ENCODE peak calls at places on chromosomes 16 and 17, in eight cellular contexts. T is RWPE1, P is NCI-H345, K is testis, S is NCI-H1105, E is amniotic stem cell, N is progenitor cell of endocrine pancreas, G is H7. M is an unnamed sample.

GRCh38 chr16:85835956-85836705 is 36.6 kb downstream of the COX4I1 start:
- DNase-seq in P (no peak), T (no peak), N (no peak), S (no peak), G (no peak), K (no peak), E (no peak), M (no peak)

GRCh38 chr17:45170976-45171337 is 9.3 kb downstream of the HEXIM2 start:
- DNase-seq in P (no peak), E (no peak), N (no peak), K (no peak), S (no peak), T (peak; percentile 92), G (peak; percentile 66), M (no peak)

GRCh38 chr17:12406623-12407228 is 259.0 kb upstream of the MYOCD start:
- DNase-seq in P (no peak), K (no peak), S (no peak), G (no peak), E (no peak), T (no peak), N (no peak), M (no peak)

GRCh38 chr17:45043268-45043681 is 8.2 kb downstream of the DCAKD start:
- DNase-seq in T (no peak), S (no peak), N (no peak), G (no peak), E (no peak), K (peak; percentile 61), P (no peak), M (no peak)

GRCh38 chr17:51559778-51560177 is 299.4 kb downstream of the UTP18 start:
- DNase-seq in K (no peak), N (no peak), E (no peak), G (no peak), P (no peak), S (no peak), T (no peak), M (no peak)

GRCh38 chr17:35898283-35899070 is 18.3 kb upstream of the CCL5 start:
- DNase-seq in K (peak; percentile 40), P (peak; percentile 55), T (no peak), N (no peak), E (no peak), G (no peak), S (peak; percentile 10), M (no peak)

GRCh38 chr16:85284138-85284897 is 172.0 kb upstream of the CIBAR2 start:
- DNase-seq in G (peak; percentile 80), E (no peak), T (no peak), S (peak; percentile 42), K (no peak), P (peak; percentile 64), N (no peak), M (no peak)

GRCh38 chr17:59893617-59894100 is 738 bp downstream of the RPS6KB1 start:
- DNase-seq in T (peak; percentile 23), P (no peak), S (no peak), E (peak; percentile 4), K (peak; percentile 52), G (peak; percentile 62), N (no peak), M (no peak)

GRCh38 chr17:7740481-7741001 is 23.0 kb downstream of the DNAH2 start:
- DNase-seq in T (no peak), P (peak; percentile 46), S (peak; percentile 75), E (no peak), N (no peak), K (peak; percentile 17), G (no peak), M (no peak)

GRCh38 chr16:75789237-75789636 is 62.9 kb upstream of the CPHXL start:
- DNase-seq in G (peak; percentile 58), T (peak; percentile 64), K (no peak), P (peak; percentile 25), E (peak; percentile 15), N (no peak), S (peak; percentile 2), M (peak; percentile 29)

GRCh38 chr17:8718001-8718563 is 26.6 kb downstream of the CCDC42 start:
- DNase-seq in S (no peak), N (no peak), T (no peak), K (no peak), E (no peak), G (no peak), P (no peak), M (no peak)

GRCh38 chr16:4799171-4799855 is 3.1 kb downstream of the ROGDI start:
- DNase-seq in T (no peak), N (no peak), E (no peak), P (no peak), G (no peak), S (no peak), K (no peak), M (no peak)

GRCh38 chr17:72056727-72057290 is 64.0 kb upstream of the SOX9 start:
- DNase-seq in E (no peak), S (no peak), G (no peak), K (no peak), P (no peak), N (no peak), T (no peak), M (no peak)

GRCh38 chr16:81494888-81495287 is 50.3 kb downstream of the CMIP start:
- DNase-seq in N (no peak), K (no peak), P (no peak), G (no peak), T (no peak), S (no peak), E (no peak), M (no peak)

GRCh38 chr17:28685366-28685765 is 23.4 kb downstream of the SUPT6H start:
- DNase-seq in G (no peak), T (no peak), P (no peak), S (no peak), K (no peak), E (no peak), N (no peak), M (no peak)

GRCh38 chr16:11964761-11965539 is at the start of gene TNFRSF17:
- DNase-seq in P (no peak), E (no peak), S (no peak), T (no peak), N (no peak), K (peak; percentile 71), G (no peak), M (no peak)

GRCh38 chr16:86270696-86271095 is 239.6 kb upstream of the FOXF1 start:
- DNase-seq in K (no peak), S (no peak), T (no peak), G (no peak), N (no peak), E (no peak), P (no peak), M (no peak)

GRCh38 chr16:70575376-70575775 is 51.8 kb downstream of the SF3B3 start:
- DNase-seq in P (no peak), T (no peak), N (no peak), S (no peak), G (no peak), K (peak; percentile 8), E (no peak), M (no peak)

GRCh38 chr16:27112093-27112811 is 45.5 kb downstream of the C16orf82 start:
- DNase-seq in P (no peak), G (no peak), E (no peak), S (no peak), N (no peak), K (no peak), T (no peak), M (no peak)

GRCh38 chr16:13992322-13992721 is 72.4 kb downstream of the ERCC4 start:
- DNase-seq in G (no peak), T (no peak), E (no peak), N (no peak), P (no peak), K (no peak), S (no peak), M (no peak)

GRCh38 chr17:1260762-1261161 is 9.5 kb upstream of the BHLHA9 start:
- DNase-seq in S (no peak), K (no peak), N (no peak), E (no peak), G (no peak), P (no peak), T (no peak), M (no peak)

GRCh38 chr17:45440161-45440859 is 7.6 kb upstream of the ARHGAP27 start:
- DNase-seq in P (peak; percentile 24), K (no peak), T (peak; percentile 57), E (no peak), S (peak; percentile 3), G (peak; percentile 80), N (no peak), M (peak; percentile 62)

GRCh38 chr16:86294535-86294934 is 215.8 kb upstream of the FOXF1 start:
- DNase-seq in P (no peak), E (no peak), S (no peak), T (no peak), N (no peak), G (no peak), K (no peak), M (no peak)

GRCh38 chr17:76626442-76626841 is 17.1 kb downstream of the ST6GALNAC1 start:
- DNase-seq in T (peak; percentile 46), P (no peak), E (no peak), G (no peak), S (no peak), N (no peak), K (no peak), M (no peak)

GRCh38 chr16:86584071-86584685 is 5.8 kb downstream of the FOXL1 start:
- DNase-seq in G (no peak), E (no peak), K (no peak), P (no peak), N (no peak), S (no peak), T (no peak), M (no peak)

GRCh38 chr16:4059969-4060368 is 56.3 kb downstream of the ADCY9 start:
- DNase-seq in T (no peak), E (no peak), P (no peak), N (no peak), K (no peak), G (no peak), S (no peak), M (no peak)

GRCh38 chr16:67164599-67165061 is at the start of gene HSF4:
- DNase-seq in E (no peak), T (peak; percentile 44), G (peak; percentile 90), N (no peak), S (no peak), K (peak; percentile 64), P (no peak), M (no peak)

GRCh38 chr17:80724723-80725388 is 180.2 kb downstream of the RPTOR start:
- DNase-seq in S (no peak), K (no peak), N (no peak), T (peak; percentile 67), E (peak; percentile 7), G (no peak), P (no peak), M (no peak)

GRCh38 chr16:23567602-23568001 is 10.1 kb downstream of the UBFD1 start:
- DNase-seq in N (no peak), P (no peak), E (no peak), T (no peak), G (no peak), S (no peak), K (no peak), M (no peak)

GRCh38 chr16:83903739-83904138 is 4.8 kb downstream of the MLYCD start:
- DNase-seq in K (peak; percentile 76), T (no peak), E (no peak), S (no peak), N (no peak), G (no peak), P (no peak), M (no peak)

GRCh38 chr16:17828012-17828411 is 357.3 kb upstream of the XYLT1 start:
- DNase-seq in E (no peak), S (no peak), K (no peak), T (peak; percentile 4), G (no peak), N (no peak), P (no peak), M (no peak)

GRCh38 chr17:76138896-76139248 is 2.2 kb downstream of the FOXJ1 start:
- DNase-seq in G (peak; percentile 57), P (no peak), N (no peak), T (no peak), K (no peak), S (no peak), E (no peak), M (no peak)

GRCh38 chr17:81040791-81041337 is 5.9 kb downstream of the BAIAP2 start:
- DNase-seq in N (no peak), P (no peak), K (no peak), E (no peak), G (peak; percentile 95), T (no peak), S (no peak), M (no peak)

GRCh38 chr17:35747540-35748017 is 5.5 kb downstream of the GAS2L2 start:
- DNase-seq in G (peak; percentile 94), S (peak; percentile 55), T (peak; percentile 78), K (peak; percentile 88), E (peak; percentile 32), N (peak; percentile 63), P (peak; percentile 68), M (peak; percentile 21)